ENCODE peak calls at places on chromosomes 16 and 17, in nine cellular contexts. N is OCI-LY7, I is thyroid gland, X is prostate gland, G is natural killer cell, P is tibial nerve, A is ovary, D is HL-60, C is GM13976. J is an unnamed sample.

GRCh38 chr17:59439261-59439660 is 107.8 kb downstream of the YPEL2 start:
- DNase-seq in G (no peak), D (no peak), I (peak), X (no peak), N (no peak), P (no peak), C (no peak), A (no peak), J (no peak)

GRCh38 chr17:35214631-35215273 is 20.6 kb upstream of the SLC35G3 start:
- DNase-seq in N (no peak), D (no peak), C (no peak), P (no peak), X (no peak), I (no peak), A (no peak), G (no peak), J (peak)

GRCh38 chr16:87252269-87252970 is 64.8 kb downstream of the C16orf95 start:
- DNase-seq in N (no peak), G (no peak), C (no peak), I (no peak), P (no peak), A (no peak), X (no peak), D (no peak), J (no peak)

GRCh38 chr17:27376637-27377547 is 79.4 kb upstream of the KSR1 start:
- DNase-seq in A (no peak), C (no peak), G (no peak), P (no peak), D (no peak), X (no peak), N (no peak), I (no peak), J (no peak)

GRCh38 chr16:19118938-19119431 is 5.2 kb downstream of the ITPRIPL2 start:
- DNase-seq in C (no peak), G (no peak), A (peak), D (peak), N (no peak), I (no peak), P (peak), X (no peak), J (no peak)

GRCh38 chr17:78058001-78058400 is 70.6 kb downstream of the TMC6 start:
- DNase-seq in P (no peak), G (no peak), D (no peak), C (no peak), N (no peak), X (no peak), I (peak), A (no peak), J (no peak)

GRCh38 chr16:53421248-53421647 is 13.0 kb upstream of the RBL2 start:
- DNase-seq in A (no peak), X (no peak), C (no peak), D (no peak), G (no peak), I (no peak), P (no peak), N (no peak), J (no peak)

GRCh38 chr16:57266531-57267268 is 17.8 kb downstream of the PLLP start:
- DNase-seq in C (peak), X (peak), N (no peak), I (peak), G (no peak), D (no peak), P (no peak), A (no peak), J (peak)

GRCh38 chr16:23996258-23996955 is 160.6 kb downstream of the PRKCB start:
- DNase-seq in I (no peak), C (no peak), X (no peak), P (no peak), D (no peak), A (no peak), N (no peak), G (no peak), J (no peak)

GRCh38 chr17:29444589-29444988 is 54.4 kb downstream of the TAOK1 start:
- DNase-seq in C (no peak), G (no peak), P (no peak), X (no peak), D (no peak), I (no peak), N (no peak), A (no peak), J (no peak)

GRCh38 chr16:87487361-87487924 is 5.4 kb downstream of the ZCCHC14 start:
- DNase-seq in A (no peak), I (peak), D (peak), P (no peak), N (no peak), G (no peak), C (no peak), X (no peak), J (no peak)

GRCh38 chr17:2436516-2436915 is 35.7 kb upstream of the MNT start:
- DNase-seq in I (no peak), P (no peak), D (no peak), C (no peak), G (no peak), X (no peak), A (no peak), N (peak), J (no peak)

GRCh38 chr16:2969545-2970521 is 685 bp downstream of the PAQR4 start:
- DNase-seq in C (peak), X (peak), I (peak), D (no peak), N (peak), A (peak), G (peak), P (peak), J (peak)

GRCh38 chr16:79609861-79610260 is 9.3 kb upstream of the MAF start:
- DNase-seq in N (no peak), I (peak), C (no peak), G (no peak), P (no peak), A (no peak), X (peak), D (no peak), J (no peak)

GRCh38 chr16:15829460-15829859 is 27.4 kb downstream of the MYH11 start:
- DNase-seq in C (no peak), I (peak), P (peak), X (peak), D (peak), N (no peak), G (no peak), A (peak), J (no peak)

GRCh38 chr17:61556224-61557188 is 34.5 kb downstream of the NACA2 start:
- DNase-seq in A (no peak), G (no peak), N (peak), D (no peak), I (no peak), P (no peak), C (no peak), X (peak), J (no peak)

GRCh38 chr17:49576121-49576905 is 642 bp downstream of the NXPH3 start:
- DNase-seq in X (no peak), D (no peak), P (peak), A (peak), G (no peak), I (peak), N (no peak), C (peak), J (no peak)

GRCh38 chr16:14070877-14071575 is at the start of gene MRTFB:
- DNase-seq in A (peak), P (peak), I (peak), G (peak), X (peak), N (peak), D (peak), C (peak), J (peak)

GRCh38 chr16:67936124-67936875 is at the start of gene PSMB10:
- DNase-seq in G (peak), X (peak), N (peak), P (peak), I (peak), A (no peak), C (peak), D (peak), J (peak)

GRCh38 chr17:80931421-80932265 is 60.0 kb upstream of the CHMP6 start:
- DNase-seq in G (no peak), N (no peak), I (no peak), X (no peak), D (no peak), A (no peak), C (no peak), P (no peak), J (no peak)

GRCh38 chr17:57542518-57542917 is 202.6 kb downstream of the CCDC182 start:
- DNase-seq in D (no peak), N (no peak), A (no peak), G (no peak), P (no peak), C (no peak), X (no peak), I (no peak), J (no peak)

GRCh38 chr17:57543230-57543629 is 201.9 kb downstream of the CCDC182 start:
- DNase-seq in X (no peak), A (no peak), P (no peak), I (no peak), G (no peak), D (no peak), N (no peak), C (no peak), J (no peak)

GRCh38 chr17:57540596-57540995 is 204.5 kb downstream of the CCDC182 start:
- DNase-seq in P (no peak), I (no peak), G (no peak), X (no peak), A (no peak), C (no peak), N (no peak), D (no peak), J (no peak)

GRCh38 chr17:57541049-57541448 is 204.1 kb downstream of the CCDC182 start:
- DNase-seq in A (no peak), C (no peak), N (no peak), X (no peak), D (no peak), G (no peak), I (no peak), P (no peak), J (no peak)

GRCh38 chr17:57541472-57542394 is 203.4 kb downstream of the CCDC182 start:
- DNase-seq in I (no peak), N (no peak), X (no peak), A (no peak), G (no peak), D (no peak), P (no peak), C (no peak), J (no peak)
- TF ChIP-seq CTCF in I (no peak), N (peak), X (no peak), A (no peak), G (no peak), D (no peak), P (no peak), C (no peak), J (no peak)

DNA sequence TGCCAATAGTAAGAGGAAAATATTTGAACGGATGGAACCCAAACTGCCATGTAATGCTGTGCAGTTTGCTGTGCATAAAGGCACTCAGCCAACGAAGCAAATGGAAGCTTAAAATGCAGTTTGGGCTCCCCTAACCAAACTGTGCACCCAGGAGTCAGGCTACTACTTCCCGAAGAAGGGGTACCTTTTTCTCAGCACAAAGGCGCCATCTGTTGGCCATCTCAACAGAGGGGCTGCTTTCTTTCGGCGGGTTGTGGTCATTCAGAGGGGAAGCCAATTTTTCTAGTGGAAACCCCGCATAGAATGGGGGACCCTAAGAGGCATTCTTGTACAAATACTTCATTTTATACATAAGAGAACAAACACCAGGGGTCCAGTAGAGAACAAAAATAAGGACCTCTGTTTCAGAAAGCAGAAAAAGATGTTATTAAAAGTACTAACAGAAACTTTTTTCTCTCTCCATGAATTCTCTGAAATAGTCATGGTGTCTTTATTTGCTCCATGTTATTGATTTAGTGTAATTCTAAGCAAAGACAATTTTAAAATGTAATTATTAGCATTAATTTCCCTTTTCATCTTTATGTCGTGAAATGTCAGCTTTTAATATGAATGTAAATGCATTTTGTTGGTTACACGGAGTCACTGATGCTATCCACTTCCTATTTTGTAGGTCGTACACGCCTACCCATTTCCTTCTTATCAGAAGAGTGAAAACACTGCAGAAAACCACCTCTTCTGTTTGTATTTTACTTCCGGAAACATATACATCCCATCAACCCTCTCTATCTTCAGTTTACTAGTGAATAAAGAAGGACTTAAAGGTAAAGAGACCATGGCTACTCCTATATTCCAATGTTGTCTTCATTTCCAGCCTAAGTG is 453.3 kb downstream of the KCNJ2 start:
- DNase-seq in I (peak), A (peak), N (peak), D (no peak), X (no peak), G (no peak), P (no peak), C (peak), J (peak)
- TF ChIP-seq CTCF in I (no peak), A (no peak), N (peak), D (no peak), X (no peak), G (no peak), P (no peak), C (peak), J (peak)

GRCh38 chr16:72474511-72475123 is 302.7 kb upstream of the PMFBP1 start:
- DNase-seq in N (no peak), C (no peak), I (no peak), P (no peak), G (no peak), A (no peak), X (no peak), D (no peak), J (no peak)
- TF ChIP-seq CTCF in N (no peak), C (no peak), I (no peak), P (no peak), G (no peak), A (no peak), X (no peak), D (no peak), J (no peak)

GRCh38 chr17:36600477-36600876 is 906 bp upstream of the MRM1 start:
- DNase-seq in G (no peak), D (no peak), N (no peak), A (no peak), X (no peak), P (no peak), C (no peak), I (no peak), J (no peak)

GRCh38 chr17:36601303-36602029 is at the start of gene MRM1:
- DNase-seq in X (peak), C (peak), G (peak), P (peak), N (peak), D (peak), A (peak), I (peak), J (peak)

GRCh38 chr17:36600936-36601302 is 464 bp upstream of the MRM1 start:
- DNase-seq in A (no peak), I (no peak), N (peak), C (no peak), G (no peak), D (no peak), X (no peak), P (no peak), J (no peak)

GRCh38 chr17:36602030-36602737 is 801 bp downstream of the MRM1 start:
- DNase-seq in C (no peak), G (no peak), N (peak), I (no peak), A (no peak), D (no peak), P (no peak), X (no peak), J (no peak)

GRCh38 chr17:36602924-36603384 is 1.6 kb downstream of the MRM1 start:
- DNase-seq in P (peak), A (peak), D (peak), C (peak), X (no peak), G (peak), N (peak), I (peak), J (peak)
- TF ChIP-seq CTCF in P (peak), A (no peak), D (peak), C (peak), X (peak), G (peak), N (peak), I (peak), J (peak)

DNA sequence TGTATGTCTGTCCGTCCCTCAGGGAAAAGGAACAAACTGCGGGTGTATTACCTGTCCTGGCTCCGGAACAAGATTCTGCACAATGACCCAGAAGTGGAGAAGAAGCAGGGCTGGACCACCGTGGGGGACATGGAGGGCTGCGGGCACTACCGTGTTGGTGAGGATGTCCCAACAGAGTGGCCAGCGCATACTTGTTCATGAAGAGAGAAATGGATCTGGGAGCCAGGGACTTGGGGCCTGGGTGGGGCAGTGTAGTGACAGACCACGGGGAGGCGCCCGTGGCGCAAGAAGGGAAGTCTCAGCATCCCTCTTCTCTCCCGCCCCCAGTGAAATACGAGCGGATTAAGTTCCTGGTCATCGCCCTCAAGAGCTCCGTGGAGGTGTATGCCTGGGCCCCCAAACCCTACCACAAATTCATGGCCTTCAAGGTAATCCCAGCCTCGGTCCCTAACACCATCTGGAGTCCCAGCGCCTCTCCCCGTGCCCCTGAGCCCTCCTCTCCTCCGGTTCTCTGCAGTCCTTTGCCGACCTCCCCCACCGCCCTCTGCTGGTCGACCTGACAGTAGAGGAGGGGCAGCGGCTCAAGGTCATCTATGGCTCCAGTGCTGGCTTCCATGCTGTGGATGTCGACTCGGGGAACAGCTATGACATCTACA is 3.5 kb upstream of the C17orf107 start:
- DNase-seq in N (no peak), G (no peak), C (no peak), X (no peak), A (no peak), D (no peak), I (no peak), P (no peak), J (no peak)
- TF ChIP-seq CTCF in N (peak), G (no peak), C (no peak), X (no peak), A (no peak), D (no peak), I (no peak), P (no peak), J (no peak)

J was measured in GM10248.